ENCODE peak calls at places on chromosomes 7 and 10, in seven cellular contexts. G, M, J, T, P, A and I are unnamed samples.

GRCh38 chr7:105011771-105012502 is 2.1 kb upstream of the KMT2E start:
- DNase-seq in G (no peak), M (no peak), J (no peak), T (peak), P (no peak), A (peak), I (no peak)

GRCh38 chr10:3757638-3758490 is 27.1 kb downstream of the KLF6 start:
- DNase-seq in G (no peak), M (no peak), J (no peak), T (no peak), P (no peak), A (no peak), I (peak)

GRCh38 chr10:67780759-67781538 is 57.0 kb downstream of the DNAJC12 start:
- DNase-seq in G (no peak), M (no peak), J (no peak), T (no peak), P (no peak), A (no peak), I (no peak)

GRCh38 chr7:131145770-131146169 is 181.9 kb upstream of the MKLN1 start:
- DNase-seq in G (no peak), M (no peak), J (no peak), T (no peak), P (no peak), A (no peak), I (no peak)

GRCh38 chr7:28440055-28440601 is 27.8 kb downstream of the CREB5 start:
- DNase-seq in G (no peak), M (no peak), J (no peak), T (no peak), P (no peak), A (no peak), I (no peak)

GRCh38 chr10:128928231-128928836 is 538.7 kb upstream of the MGMT start:
- DNase-seq in G (no peak), M (no peak), J (no peak), T (no peak), P (no peak), A (no peak), I (no peak)

GRCh38 chr7:11341285-11341944 is 367.7 kb downstream of the PHF14 start:
- DNase-seq in G (peak), M (peak), J (no peak), T (no peak), P (peak), A (no peak), I (no peak)

GRCh38 chr10:133520193-133520738 is 6.9 kb upstream of the CYP2E1 start:
- DNase-seq in G (peak), M (no peak), J (peak), T (peak), P (no peak), A (peak), I (peak)

GRCh38 chr7:129376076-129376777 is 58.0 kb upstream of the STRIP2 start:
- DNase-seq in G (no peak), M (no peak), J (peak), T (peak), P (peak), A (no peak), I (no peak)

GRCh38 chr7:73908123-73908611 is 47.2 kb downstream of the TMEM270 start:
- DNase-seq in G (no peak), M (no peak), J (no peak), T (no peak), P (no peak), A (no peak), I (no peak)

GRCh38 chr10:29007748-29008610 is 280.9 kb upstream of the LYZL1 start:
- DNase-seq in G (no peak), M (no peak), J (no peak), T (no peak), P (no peak), A (no peak), I (peak)

GRCh38 chr7:79011921-79012320 is 441.5 kb downstream of the MAGI2 start:
- DNase-seq in G (no peak), M (no peak), J (no peak), T (no peak), P (no peak), A (no peak), I (no peak)

GRCh38 chr10:113222207-113222606 is 272.2 kb downstream of the TCF7L2 start:
- DNase-seq in G (no peak), M (no peak), J (no peak), T (no peak), P (no peak), A (no peak), I (no peak)

GRCh38 chr7:39132306-39132705 is 154.6 kb downstream of the POU6F2 start:
- DNase-seq in G (no peak), M (no peak), J (no peak), T (no peak), P (no peak), A (no peak), I (no peak)

GRCh38 chr10:36496728-36497127 is 628.7 kb upstream of the ANKRD30A start:
- DNase-seq in G (no peak), M (no peak), J (no peak), T (no peak), P (no peak), A (no peak), I (no peak)

GRCh38 chr10:50552771-50553535 is 70.8 kb downstream of the SGMS1 start:
- DNase-seq in G (no peak), M (no peak), J (peak), T (no peak), P (no peak), A (no peak), I (no peak)

GRCh38 chr10:14185501-14186045 is 145.2 kb downstream of the FRMD4A start:
- DNase-seq in G (no peak), M (no peak), J (no peak), T (peak), P (peak), A (no peak), I (no peak)

GRCh38 chr7:97512441-97513207 is 219.3 kb upstream of the TAC1 start:
- DNase-seq in G (no peak), M (no peak), J (no peak), T (no peak), P (no peak), A (no peak), I (no peak)

GRCh38 chr7:1705856-1706255 is 35.8 kb downstream of the ELFN1 start:
- DNase-seq in G (no peak), M (no peak), J (no peak), T (no peak), P (no peak), A (no peak), I (no peak)

GRCh38 chr7:80136276-80137045 is 1.8 kb downstream of the GNAI1 start:
- DNase-seq in G (no peak), M (no peak), J (peak), T (no peak), P (peak), A (no peak), I (no peak)

GRCh38 chr7:112399501-112399900 is 50.8 kb upstream of the IFRD1 start:
- DNase-seq in G (no peak), M (no peak), J (no peak), T (no peak), P (no peak), A (no peak), I (no peak)

GRCh38 chr7:143485500-143485899 is 7.8 kb downstream of the TAS2R41 start:
- DNase-seq in G (no peak), M (no peak), J (no peak), T (no peak), P (no peak), A (no peak), I (no peak)

GRCh38 chr10:122531261-122531660 is 29.3 kb upstream of the DMBT1 start:
- DNase-seq in G (no peak), M (no peak), J (no peak), T (no peak), P (no peak), A (no peak), I (no peak)

GRCh38 chr10:119343001-119343601 is 135.7 kb downstream of the GRK5 start:
- DNase-seq in G (no peak), M (no peak), J (no peak), T (no peak), P (peak), A (no peak), I (no peak)

GRCh38 chr10:104109908-104110662 is 11.9 kb upstream of the SFR1 start:
- DNase-seq in G (no peak), M (peak), J (peak), T (no peak), P (no peak), A (no peak), I (no peak)

GRCh38 chr7:18570441-18570840 is 74.9 kb downstream of the HDAC9 start:
- DNase-seq in G (no peak), M (no peak), J (no peak), T (no peak), P (no peak), A (no peak), I (no peak)

GRCh38 chr7:29177963-29178612 is 16.5 kb upstream of the CHN2 start:
- DNase-seq in G (peak), M (no peak), J (peak), T (no peak), P (no peak), A (no peak), I (peak)

GRCh38 chr7:36777062-36777461 is 52.8 kb upstream of the AOAH start:
- DNase-seq in G (no peak), M (no peak), J (no peak), T (no peak), P (no peak), A (no peak), I (no peak)

GRCh38 chr7:106957766-106958165 is 86.7 kb upstream of the PRKAR2B start:
- DNase-seq in G (no peak), M (no peak), J (no peak), T (no peak), P (no peak), A (no peak), I (no peak)

GRCh38 chr7:81926154-81926553 is 156.3 kb upstream of the HGF start:
- DNase-seq in G (no peak), M (no peak), J (no peak), T (no peak), P (no peak), A (no peak), I (no peak)

GRCh38 chr7:157017639-157018327 is 7.3 kb upstream of the MNX1 start:
- DNase-seq in G (no peak), M (no peak), J (no peak), T (no peak), P (no peak), A (no peak), I (no peak)

GRCh38 chr10:9222917-9223316 is 1168.4 kb downstream of the GATA3 start:
- DNase-seq in G (no peak), M (peak), J (peak), T (no peak), P (no peak), A (no peak), I (no peak)

GRCh38 chr7:38600746-38601145 is 30.4 kb downstream of the AMPH start:
- DNase-seq in G (no peak), M (no peak), J (no peak), T (no peak), P (no peak), A (no peak), I (no peak)

GRCh38 chr10:130786365-130786966 is 525.1 kb downstream of the TCERG1L start:
- DNase-seq in G (no peak), M (no peak), J (no peak), T (no peak), P (no peak), A (no peak), I (no peak)